ENCODE peak calls at places on chromosomes 5 and 9, in eight cellular contexts. T, O, L, V, X, K, J and H are unnamed samples.

GRCh38 chr5:32217886-32218396 is 43.8 kb upstream of the GOLPH3 start:
- DNase-seq in X (no peak), V (peak; percentile 31), J (no peak), K (no peak), O (no peak), L (no peak), T (peak; percentile 41), H (no peak)

GRCh38 chr9:118938581-118938980 is 430.7 kb downstream of the BRINP1 start:
- DNase-seq in O (no peak), J (no peak), K (no peak), L (no peak), T (no peak), X (no peak), V (no peak), H (no peak)

GRCh38 chr5:56298329-56298962 is 65.3 kb upstream of the ANKRD55 start:
- DNase-seq in L (no peak), X (no peak), T (no peak), J (no peak), O (no peak), V (no peak), K (no peak), H (no peak)

GRCh38 chr5:116750626-116751188 is 176.1 kb upstream of the SEMA6A start:
- DNase-seq in V (no peak), T (no peak), O (no peak), K (no peak), L (no peak), X (no peak), J (no peak), H (no peak)

GRCh38 chr5:167844173-167844572 is 447.3 kb upstream of the WWC1 start:
- DNase-seq in K (no peak), T (no peak), O (no peak), X (no peak), L (no peak), V (no peak), J (no peak), H (no peak)

GRCh38 chr5:115583474-115583873 is 18.8 kb downstream of the TICAM2 start:
- DNase-seq in K (no peak), O (no peak), J (no peak), T (peak; percentile 65), V (no peak), L (no peak), X (peak; percentile 93), H (peak; percentile 70)

GRCh38 chr5:11468334-11469039 is 435.8 kb downstream of the CTNND2 start:
- DNase-seq in X (peak; percentile 3), V (no peak), T (no peak), L (no peak), J (no peak), K (no peak), O (no peak), H (no peak)

GRCh38 chr5:54845567-54845941 is 139.8 kb downstream of the ESM1 start:
- DNase-seq in L (no peak), K (no peak), X (peak; percentile 83), O (no peak), T (no peak), J (no peak), V (no peak), H (no peak)

GRCh38 chr5:123422433-123423277 is 548 bp downstream of the CEP120 start:
- DNase-seq in K (peak; percentile 4), X (peak; percentile 70), V (no peak), L (no peak), T (peak; percentile 61), J (no peak), O (no peak), H (peak; percentile 39)

GRCh38 chr9:71249729-71250317 is 128.4 kb upstream of the TRPM3 start:
- DNase-seq in K (peak; percentile 17), L (no peak), V (no peak), O (no peak), T (peak; percentile 89), X (peak; percentile 80), J (no peak), H (no peak)

GRCh38 chr9:15132107-15132506 is 174.9 kb downstream of the TTC39B start:
- DNase-seq in J (no peak), T (no peak), X (no peak), V (no peak), L (no peak), O (no peak), K (no peak), H (no peak)

GRCh38 chr5:95114305-95114704 is 170.6 kb downstream of the MCTP1 start:
- DNase-seq in K (no peak), O (no peak), X (no peak), V (no peak), L (no peak), T (no peak), J (no peak), H (no peak)

GRCh38 chr5:180159756-180160155 is 49.3 kb downstream of the RASGEF1C start:
- DNase-seq in L (no peak), O (peak; percentile 30), V (no peak), X (peak; percentile 14), J (no peak), K (no peak), T (no peak), H (peak; percentile 71)

GRCh38 chr9:111153973-111154590 is 115.8 kb upstream of the LPAR1 start:
- DNase-seq in K (no peak), O (no peak), X (no peak), L (no peak), J (no peak), T (no peak), V (no peak), H (no peak)

GRCh38 chr5:154197801-154198461 is 7.4 kb downstream of the GALNT10 start:
- DNase-seq in J (no peak), L (peak; percentile 72), K (peak; percentile 81), O (no peak), X (peak; percentile 57), V (no peak), T (no peak), H (no peak)

GRCh38 chr5:123882946-123883345 is 371.0 kb downstream of the CSNK1G3 start:
- DNase-seq in V (no peak), T (peak; percentile 45), O (no peak), J (no peak), K (no peak), X (no peak), L (no peak), H (no peak)

GRCh38 chr5:173318881-173319609 is 9.2 kb downstream of the STC2 start:
- DNase-seq in J (no peak), T (no peak), K (no peak), V (no peak), L (no peak), X (no peak), O (no peak), H (no peak)

GRCh38 chr5:37867634-37868033 is 27.8 kb upstream of the GDNF start:
- DNase-seq in V (no peak), X (peak; percentile 39), T (no peak), L (no peak), J (no peak), O (no peak), K (no peak), H (no peak)

GRCh38 chr5:16723821-16724220 is 107.0 kb upstream of the RETREG1 start:
- DNase-seq in V (no peak), L (no peak), K (no peak), O (no peak), X (no peak), T (no peak), J (no peak), H (no peak)

GRCh38 chr5:115875447-115875846 is 33.7 kb downstream of the AP3S1 start:
- DNase-seq in L (no peak), O (no peak), T (no peak), J (no peak), V (no peak), X (peak; percentile 10), K (no peak), H (no peak)

GRCh38 chr9:19637084-19637483 is 151.8 kb downstream of the SLC24A2 start:
- DNase-seq in J (no peak), T (no peak), V (no peak), L (no peak), K (no peak), O (no peak), X (no peak), H (no peak)

GRCh38 chr5:94375801-94376200 is 242.6 kb downstream of the KIAA0825 start:
- DNase-seq in T (no peak), J (no peak), L (no peak), K (no peak), V (no peak), X (peak; percentile 4), O (no peak), H (no peak)

GRCh38 chr5:171450423-171451246 is 31.2 kb downstream of the FGF18 start:
- DNase-seq in L (no peak), V (peak; percentile 36), X (peak; percentile 95), K (no peak), O (peak; percentile 70), T (peak; percentile 90), J (peak; percentile 45), H (peak; percentile 95)

GRCh38 chr9:100372648-100373047 is 19.9 kb upstream of the TEX10 start:
- DNase-seq in V (no peak), L (no peak), T (no peak), K (no peak), X (no peak), J (no peak), O (no peak), H (no peak)
- H3K9me3 ChIP-seq in V (no peaks in the 10 kb centered on the region), L (no peaks in the 10 kb centered on the region), T (no peaks in the 10 kb centered on the region), K (no peaks in the 10 kb centered on the region), X (no peaks in the 10 kb centered on the region), J (peaks cover 18% of the 10 kb centered on the region), O (no peaks in the 10 kb centered on the region), H (no peaks in the 10 kb centered on the region)

GRCh38 chr9:68507796-68508145 is 32.9 kb downstream of the TMEM252 start:
- DNase-seq in O (no peak), V (no peak), J (no peak), K (no peak), T (no peak), X (no peak), L (no peak), H (no peak)
- H3K27me3 ChIP-seq in O (no peaks in the 10 kb centered on the region), V (no peaks in the 10 kb centered on the region), J (no peaks in the 10 kb centered on the region), K (peaks cover 14% of the 10 kb centered on the region), T (no peaks in the 10 kb centered on the region), X (no peaks in the 10 kb centered on the region), L (no peaks in the 10 kb centered on the region), H (no peaks in the 10 kb centered on the region)

GRCh38 chr5:132873119-132873929 is at the start of gene LEAP2:
- DNase-seq in J (no peak), O (no peak), X (peak; percentile 20), V (no peak), L (no peak), K (no peak), T (no peak), H (no peak)
- H3K4me3 ChIP-seq in J (no peak within 1 kb of the TSS), O (no peak within 1 kb of the TSS), X (no peak within 1 kb of the TSS), V (no peak within 1 kb of the TSS), L (no peak within 1 kb of the TSS), K (no peak within 1 kb of the TSS), T (no peak within 1 kb of the TSS), H (no peak within 1 kb of the TSS)

GRCh38 chr5:179033004-179033580 is 9.5 kb downstream of the ZNF879 start:
- DNase-seq in J (no peak), K (no peak), O (no peak), X (peak; percentile 1), T (no peak), V (no peak), L (no peak), H (no peak)
- H3K9me3 ChIP-seq in J (peaks cover 100% of the 10 kb centered on the region), K (peaks cover 42% of the 10 kb centered on the region), O (peaks cover 47% of the 10 kb centered on the region), X (peaks cover 29% of the 10 kb centered on the region), T (peaks cover 96% of the 10 kb centered on the region), V (peaks cover 19% of the 10 kb centered on the region), L (peaks cover 89% of the 10 kb centered on the region), H (peaks cover 90% of the 10 kb centered on the region)